ENCODE peak calls at places on chromosomes 16 and 17, in six cellular contexts. E is A549, B is IMR-90, I is HCT116, T is adrenal gland, D is right lobe of liver. W is an unnamed sample.

GRCh38 chr17:70137451-70138230 is 31.7 kb upstream of the KCNJ2 start:
- DNase-seq in B (peak; percentile 95), E (peak; percentile 42), D (no peak), I (no peak), T (peak; percentile 76), W (peak; percentile 50)

GRCh38 chr17:42399121-42399520 is 10.9 kb upstream of the STAT3 start:
- DNase-seq in I (no peak), B (no peak), E (no peak), T (no peak), D (no peak), W (no peak)

GRCh38 chr17:76039121-76039520 is 12.0 kb upstream of the EVPL start:
- DNase-seq in T (peak; percentile 69), B (peak; percentile 40), E (no peak), D (no peak), I (no peak), W (no peak)

GRCh38 chr16:73149329-73149728 is 101.4 kb upstream of the ZFHX3 start:
- DNase-seq in E (no peak), I (no peak), B (no peak), T (no peak), D (no peak), W (no peak)

GRCh38 chr16:29811896-29812665 is at the start of gene PRRT2:
- DNase-seq in I (no peak), B (peak; percentile 43), E (no peak), D (peak; percentile 57), T (peak; percentile 64), W (no peak)

GRCh38 chr17:18157354-18157985 is 26.2 kb upstream of the ALKBH5 start:
- DNase-seq in D (no peak), E (no peak), T (no peak), I (no peak), B (no peak), W (no peak)

GRCh38 chr16:66152841-66153525 is 213.5 kb upstream of the CDH5 start:
- DNase-seq in D (no peak), E (no peak), B (peak; percentile 89), T (no peak), I (no peak), W (no peak)

GRCh38 chr17:44222112-44222869 is 2.8 kb upstream of the UBTF start:
- DNase-seq in D (peak; percentile 87), B (peak; percentile 66), I (peak; percentile 70), T (peak; percentile 89), E (peak; percentile 87), W (peak; percentile 65)

GRCh38 chr17:4304417-4305027 is 40.7 kb upstream of the ANKFY1 start:
- DNase-seq in T (peak; percentile 74), B (peak; percentile 31), E (peak; percentile 74), I (peak; percentile 18), D (no peak), W (peak; percentile 14)

GRCh38 chr17:43832168-43832975 is 574 bp downstream of the MPP3 start:
- DNase-seq in T (peak; percentile 55), E (peak; percentile 92), I (no peak), B (peak; percentile 69), D (peak; percentile 62), W (peak; percentile 80)

GRCh38 chr17:49915260-49915659 is 53.7 kb upstream of the DLX4 start:
- DNase-seq in B (no peak), E (no peak), T (no peak), D (no peak), I (no peak), W (no peak)

GRCh38 chr17:74072340-74072739 is 131.1 kb upstream of the RPL38 start:
- DNase-seq in E (no peak), B (no peak), I (no peak), D (no peak), T (no peak), W (no peak)

GRCh38 chr17:81057079-81057730 is 22.3 kb downstream of the BAIAP2 start:
- DNase-seq in E (peak; percentile 45), I (no peak), D (no peak), T (no peak), B (no peak), W (peak; percentile 67)

GRCh38 chr16:23587726-23588125 is 8.4 kb downstream of the NDUFAB1 start:
- DNase-seq in T (no peak), B (peak; percentile 96), D (no peak), I (no peak), E (no peak), W (no peak)

DNA sequence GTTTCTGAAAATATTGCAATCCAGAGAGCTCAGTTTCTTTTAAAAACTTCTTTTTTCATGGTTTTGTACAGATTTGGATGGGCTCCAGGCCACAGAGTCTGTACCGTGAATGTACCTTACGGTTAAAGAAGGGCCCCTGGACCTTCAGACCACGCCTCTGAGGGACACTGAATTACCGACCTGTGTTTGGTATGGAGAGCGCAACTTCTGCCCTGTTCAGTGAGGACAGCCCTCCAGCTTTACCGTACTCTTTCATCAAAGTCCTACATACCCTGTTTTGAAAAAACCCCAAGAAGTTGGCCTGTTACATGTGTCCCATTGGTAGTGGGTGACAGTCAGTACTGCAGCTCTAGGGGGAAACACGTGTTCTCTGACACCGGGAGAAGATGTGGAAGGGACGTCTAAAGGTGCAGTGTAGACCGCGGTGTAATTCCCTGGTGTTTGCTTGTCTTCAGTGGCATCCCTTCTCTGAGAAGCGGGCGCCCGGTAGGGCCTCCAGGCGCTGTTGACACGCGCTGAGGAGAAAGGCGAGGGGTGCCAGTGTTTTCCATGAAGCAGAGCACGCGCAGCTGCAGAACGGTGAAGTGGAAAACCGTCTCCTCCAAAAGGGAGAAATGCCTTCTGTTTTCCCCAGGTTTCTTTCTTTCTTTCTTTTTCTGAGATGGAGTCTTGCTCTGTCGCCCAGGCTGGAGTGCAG is 6.2 kb downstream of the PGS1 start:
- DNase-seq in I (no peak), E (no peak), B (no peak), D (no peak), T (no peak), W (no peak)
- TF ChIP-seq POLR2A in I (no peak), E (no peak), B (peak; percentile 1), D (no peak), T (no peak), W (no peak)

GRCh38 chr16:70372921-70373550 is 26.3 kb downstream of the DDX19A start:
- DNase-seq in T (no peak), E (no peak), B (no peak), D (no peak), I (no peak), W (no peak)

GRCh38 chr16:70375636-70376611 is 29.2 kb downstream of the DDX19A start:
- DNase-seq in B (no peak), T (no peak), I (no peak), E (no peak), D (no peak), W (no peak)

GRCh38 chr16:70377782-70378181 is 31.1 kb downstream of the DDX19A start:
- DNase-seq in B (no peak), E (no peak), T (no peak), D (no peak), I (no peak), W (no peak)

GRCh38 chr16:70370924-70371323 is 24.2 kb downstream of the DDX19A start:
- DNase-seq in T (no peak), E (no peak), I (no peak), D (no peak), B (no peak), W (no peak)

DNA sequence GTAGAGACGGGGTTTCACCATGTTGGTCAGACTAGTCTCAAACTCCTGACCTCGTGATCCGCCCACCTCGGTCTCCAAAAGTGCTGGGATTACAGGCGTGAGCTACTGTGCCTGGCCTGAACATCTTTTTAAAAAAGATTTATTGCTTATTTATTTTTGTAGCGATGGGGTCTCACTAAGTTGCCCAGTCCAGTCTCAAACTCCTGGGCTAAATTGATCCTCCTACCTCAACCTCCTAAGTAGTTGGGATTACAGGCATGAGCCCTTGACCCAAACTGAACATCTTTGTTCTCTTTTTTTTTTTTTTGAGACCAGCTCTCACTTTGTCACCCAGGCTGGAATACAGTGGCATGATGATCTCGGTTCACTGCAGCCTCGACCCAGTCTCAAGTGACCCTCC is 27.5 kb downstream of the DDX19A start:
- DNase-seq in T (no peak), D (no peak), I (no peak), E (no peak), B (no peak), W (no peak)
- TF ChIP-seq POLR2A in T (no peak), D (no peak), I (no peak), E (no peak), B (no peak), W (no peak)

GRCh38 chr17:60599620-60600489 is at the start of gene PPM1D:
- DNase-seq in T (peak; percentile 100), I (peak; percentile 99), B (peak; percentile 99), E (peak; percentile 99), D (peak; percentile 99), W (peak; percentile 100)
- TF ChIP-seq POLR2A in T (peak; percentile 88), I (peak; percentile 96), B (peak; percentile 82), E (peak; percentile 78), D (peak; percentile 90), W (peak; percentile 64)

GRCh38 chr17:65799869-65800268 is 238.4 kb upstream of the AXIN2 start:
- DNase-seq in E (no peak), D (no peak), T (no peak), B (peak; percentile 28), I (no peak), W (no peak)

GRCh38 chr17:65801513-65801912 is 240.1 kb upstream of the AXIN2 start:
- DNase-seq in B (no peak), T (no peak), E (no peak), I (no peak), D (no peak), W (no peak)

GRCh38 chr17:65797809-65798208 is 236.4 kb upstream of the AXIN2 start:
- DNase-seq in T (no peak), D (no peak), I (no peak), E (no peak), B (no peak), W (no peak)

GRCh38 chr17:65800655-65801054 is 239.2 kb upstream of the AXIN2 start:
- DNase-seq in T (no peak), I (no peak), E (no peak), B (no peak), D (no peak), W (no peak)

DNA sequence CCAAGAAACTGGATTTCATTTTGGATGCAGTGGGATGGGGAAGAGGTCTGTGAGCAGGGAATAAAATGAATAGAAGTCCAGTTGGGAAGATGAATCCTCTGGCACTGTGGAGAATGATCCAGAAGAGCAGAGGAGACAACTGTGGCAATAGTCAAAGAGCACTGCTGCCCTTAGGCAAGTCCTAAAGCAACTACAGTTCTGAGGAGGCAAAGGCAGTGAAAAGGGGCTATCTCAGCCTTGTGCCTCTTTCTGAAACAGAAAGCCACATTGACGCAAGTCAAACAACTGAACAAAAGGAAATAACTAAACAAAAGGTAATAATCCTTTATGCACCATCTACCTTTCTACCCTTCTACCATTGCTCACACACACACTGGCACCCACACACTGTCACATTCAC is 238.0 kb upstream of the AXIN2 start:
- DNase-seq in B (no peak), I (no peak), T (no peak), D (no peak), E (no peak), W (no peak)
- TF ChIP-seq POLR2A in B (no peak), I (no peak), T (no peak), D (no peak), E (no peak), W (no peak)

GRCh38 chr17:77555110-77555509 is 403.4 kb upstream of the TNRC6C start:
- DNase-seq in D (no peak), I (no peak), B (no peak), T (no peak), E (no peak), W (no peak)
- TF ChIP-seq POLR2A in D (no peak), I (no peak), B (no peak), T (no peak), E (no peak), W (no peak)

W was measured in H54.